ENCODE peak calls at places on chromosome 3, in ten cellular contexts. One of them, this sample, is unnamed.

GRCh38 chr3:31106204-31106603 is 211.7 kb upstream of the GADL1 start:
- DNase-seq in IMR-90: peak; percentile 74
- DNase-seq in GM06990: no peak
- DNase-seq in Panc1: no peak
- DNase-seq in CD4-positive, alpha-beta memory T cell: no peak
- DNase-seq in naive thymus-derived CD4-positive, alpha-beta T cell: no peak
- DNase-seq in heart left ventricle: no peak
- DNase-seq in mesendoderm: no peak
- DNase-seq in esophagus muscularis mucosa: peak; percentile 86
- DNase-seq in tibial nerve: peak; percentile 41
- DNase-seq in this sample: no peak

GRCh38 chr3:30747771-30748281 is 141.4 kb downstream of the TGFBR2 start:
- DNase-seq in IMR-90: peak; percentile 79
- DNase-seq in GM06990: no peak
- DNase-seq in Panc1: no peak
- DNase-seq in CD4-positive, alpha-beta memory T cell: no peak
- DNase-seq in naive thymus-derived CD4-positive, alpha-beta T cell: no peak
- DNase-seq in heart left ventricle: no peak
- DNase-seq in mesendoderm: peak; percentile 61
- DNase-seq in esophagus muscularis mucosa: no peak
- DNase-seq in tibial nerve: peak; percentile 24
- DNase-seq in this sample: no peak

GRCh38 chr3:185460719-185461350 is 38.0 kb downstream of the TMEM41A start:
- DNase-seq in IMR-90: peak; percentile 34
- DNase-seq in GM06990: no peak
- DNase-seq in Panc1: peak; percentile 32
- DNase-seq in CD4-positive, alpha-beta memory T cell: no peak
- DNase-seq in naive thymus-derived CD4-positive, alpha-beta T cell: no peak
- DNase-seq in heart left ventricle: no peak
- DNase-seq in mesendoderm: peak; percentile 28
- DNase-seq in esophagus muscularis mucosa: no peak
- DNase-seq in tibial nerve: no peak
- DNase-seq in this sample: no peak

GRCh38 chr3:55006277-55006676 is 78.4 kb upstream of the LRTM1 start:
- DNase-seq in IMR-90: peak; percentile 23
- DNase-seq in GM06990: no peak
- DNase-seq in Panc1: no peak
- DNase-seq in CD4-positive, alpha-beta memory T cell: no peak
- DNase-seq in naive thymus-derived CD4-positive, alpha-beta T cell: no peak
- DNase-seq in heart left ventricle: no peak
- DNase-seq in mesendoderm: peak; percentile 57
- DNase-seq in esophagus muscularis mucosa: no peak
- DNase-seq in tibial nerve: no peak
- DNase-seq in this sample: no peak

GRCh38 chr3:140529096-140529495 is 148.8 kb upstream of the TRIM42 start:
- DNase-seq in IMR-90: peak; percentile 3
- DNase-seq in GM06990: no peak
- DNase-seq in Panc1: no peak
- DNase-seq in CD4-positive, alpha-beta memory T cell: no peak
- DNase-seq in naive thymus-derived CD4-positive, alpha-beta T cell: no peak
- DNase-seq in heart left ventricle: no peak
- DNase-seq in mesendoderm: peak; percentile 35
- DNase-seq in esophagus muscularis mucosa: peak; percentile 91
- DNase-seq in tibial nerve: no peak
- DNase-seq in this sample: no peak

GRCh38 chr3:13086594-13086993 is 13.4 kb upstream of the IQSEC1 start:
- DNase-seq in IMR-90: no peak
- DNase-seq in GM06990: peak; percentile 38
- DNase-seq in Panc1: no peak
- DNase-seq in CD4-positive, alpha-beta memory T cell: no peak
- DNase-seq in naive thymus-derived CD4-positive, alpha-beta T cell: no peak
- DNase-seq in heart left ventricle: no peak
- DNase-seq in mesendoderm: no peak
- DNase-seq in esophagus muscularis mucosa: no peak
- DNase-seq in tibial nerve: no peak
- DNase-seq in this sample: no peak

GRCh38 chr3:99712291-99712954 is 74.0 kb downstream of the COL8A1 start:
- DNase-seq in IMR-90: no peak
- DNase-seq in GM06990: no peak
- DNase-seq in Panc1: no peak
- DNase-seq in CD4-positive, alpha-beta memory T cell: no peak
- DNase-seq in naive thymus-derived CD4-positive, alpha-beta T cell: no peak
- DNase-seq in heart left ventricle: no peak
- DNase-seq in mesendoderm: no peak
- DNase-seq in esophagus muscularis mucosa: no peak
- DNase-seq in tibial nerve: no peak
- DNase-seq in this sample: no peak

GRCh38 chr3:146142757-146143156 is 18.2 kb downstream of the PLOD2 start:
- DNase-seq in IMR-90: peak; percentile 80
- DNase-seq in GM06990: no peak
- DNase-seq in Panc1: no peak
- DNase-seq in CD4-positive, alpha-beta memory T cell: no peak
- DNase-seq in naive thymus-derived CD4-positive, alpha-beta T cell: no peak
- DNase-seq in heart left ventricle: no peak
- DNase-seq in mesendoderm: peak; percentile 36
- DNase-seq in esophagus muscularis mucosa: no peak
- DNase-seq in tibial nerve: no peak
- DNase-seq in this sample: no peak

GRCh38 chr3:174869448-174869847 is 10.3 kb downstream of the NAALADL2 start:
- DNase-seq in IMR-90: peak; percentile 93
- DNase-seq in GM06990: no peak
- DNase-seq in Panc1: no peak
- DNase-seq in CD4-positive, alpha-beta memory T cell: no peak
- DNase-seq in naive thymus-derived CD4-positive, alpha-beta T cell: no peak
- DNase-seq in heart left ventricle: no peak
- DNase-seq in mesendoderm: no peak
- DNase-seq in esophagus muscularis mucosa: no peak
- DNase-seq in tibial nerve: no peak
- DNase-seq in this sample: no peak

GRCh38 chr3:38606561-38606960 is 42.9 kb downstream of the SCN5A start:
- DNase-seq in IMR-90: no peak
- DNase-seq in GM06990: no peak
- DNase-seq in Panc1: no peak
- DNase-seq in CD4-positive, alpha-beta memory T cell: no peak
- DNase-seq in naive thymus-derived CD4-positive, alpha-beta T cell: no peak
- DNase-seq in heart left ventricle: no peak
- DNase-seq in mesendoderm: no peak
- DNase-seq in esophagus muscularis mucosa: no peak
- DNase-seq in tibial nerve: no peak
- DNase-seq in this sample: peak; percentile 53

GRCh38 chr3:143120716-143121239 is 1.2 kb downstream of the CHST2 start:
- DNase-seq in IMR-90: peak; percentile 26
- DNase-seq in GM06990: peak; percentile 82
- DNase-seq in Panc1: no peak
- DNase-seq in CD4-positive, alpha-beta memory T cell: no peak
- DNase-seq in naive thymus-derived CD4-positive, alpha-beta T cell: peak; percentile 59
- DNase-seq in heart left ventricle: no peak
- DNase-seq in mesendoderm: peak; percentile 52
- DNase-seq in esophagus muscularis mucosa: no peak
- DNase-seq in tibial nerve: no peak
- DNase-seq in this sample: no peak
- H3K27me3 ChIP-seq in IMR-90: peaks cover 7% of the 10 kb centered on the region
- H3K27me3 ChIP-seq in GM06990: no peaks in the 10 kb centered on the region
- H3K27me3 ChIP-seq in Panc1: peaks cover 44% of the 10 kb centered on the region
- H3K27me3 ChIP-seq in CD4-positive, alpha-beta memory T cell: no peaks in the 10 kb centered on the region
- H3K27me3 ChIP-seq in naive thymus-derived CD4-positive, alpha-beta T cell: no peaks in the 10 kb centered on the region
- H3K27me3 ChIP-seq in heart left ventricle: peaks cover 13% of the 10 kb centered on the region
- H3K27me3 ChIP-seq in mesendoderm: no peaks in the 10 kb centered on the region
- H3K27me3 ChIP-seq in esophagus muscularis mucosa: no peaks in the 10 kb centered on the region
- H3K27me3 ChIP-seq in tibial nerve: peaks cover 29% of the 10 kb centered on the region
- H3K27me3 ChIP-seq in this sample: peaks cover 34% of the 10 kb centered on the region

GRCh38 chr3:14306167-14306566 is 96.2 kb upstream of the SLC6A6 start:
- DNase-seq in IMR-90: no peak
- DNase-seq in GM06990: no peak
- DNase-seq in Panc1: no peak
- DNase-seq in CD4-positive, alpha-beta memory T cell: no peak
- DNase-seq in naive thymus-derived CD4-positive, alpha-beta T cell: no peak
- DNase-seq in heart left ventricle: no peak
- DNase-seq in mesendoderm: no peak
- DNase-seq in esophagus muscularis mucosa: no peak
- DNase-seq in tibial nerve: no peak
- DNase-seq in this sample: no peak

GRCh38 chr3:14303336-14304100 is 98.9 kb upstream of the SLC6A6 start:
- DNase-seq in IMR-90: peak; percentile 36
- DNase-seq in GM06990: no peak
- DNase-seq in Panc1: no peak
- DNase-seq in CD4-positive, alpha-beta memory T cell: no peak
- DNase-seq in naive thymus-derived CD4-positive, alpha-beta T cell: no peak
- DNase-seq in heart left ventricle: no peak
- DNase-seq in mesendoderm: no peak
- DNase-seq in esophagus muscularis mucosa: no peak
- DNase-seq in tibial nerve: no peak
- DNase-seq in this sample: no peak

GRCh38 chr3:14301558-14301957 is 100.8 kb upstream of the SLC6A6 start:
- DNase-seq in IMR-90: peak; percentile 18
- DNase-seq in GM06990: no peak
- DNase-seq in Panc1: no peak
- DNase-seq in CD4-positive, alpha-beta memory T cell: no peak
- DNase-seq in naive thymus-derived CD4-positive, alpha-beta T cell: no peak
- DNase-seq in heart left ventricle: no peak
- DNase-seq in mesendoderm: no peak
- DNase-seq in esophagus muscularis mucosa: no peak
- DNase-seq in tibial nerve: no peak
- DNase-seq in this sample: peak; percentile 86

GRCh38 chr3:14305321-14305720 is 97.1 kb upstream of the SLC6A6 start:
- DNase-seq in IMR-90: no peak
- DNase-seq in GM06990: no peak
- DNase-seq in Panc1: no peak
- DNase-seq in CD4-positive, alpha-beta memory T cell: no peak
- DNase-seq in naive thymus-derived CD4-positive, alpha-beta T cell: no peak
- DNase-seq in heart left ventricle: no peak
- DNase-seq in mesendoderm: no peak
- DNase-seq in esophagus muscularis mucosa: no peak
- DNase-seq in tibial nerve: no peak
- DNase-seq in this sample: no peak

DNA sequence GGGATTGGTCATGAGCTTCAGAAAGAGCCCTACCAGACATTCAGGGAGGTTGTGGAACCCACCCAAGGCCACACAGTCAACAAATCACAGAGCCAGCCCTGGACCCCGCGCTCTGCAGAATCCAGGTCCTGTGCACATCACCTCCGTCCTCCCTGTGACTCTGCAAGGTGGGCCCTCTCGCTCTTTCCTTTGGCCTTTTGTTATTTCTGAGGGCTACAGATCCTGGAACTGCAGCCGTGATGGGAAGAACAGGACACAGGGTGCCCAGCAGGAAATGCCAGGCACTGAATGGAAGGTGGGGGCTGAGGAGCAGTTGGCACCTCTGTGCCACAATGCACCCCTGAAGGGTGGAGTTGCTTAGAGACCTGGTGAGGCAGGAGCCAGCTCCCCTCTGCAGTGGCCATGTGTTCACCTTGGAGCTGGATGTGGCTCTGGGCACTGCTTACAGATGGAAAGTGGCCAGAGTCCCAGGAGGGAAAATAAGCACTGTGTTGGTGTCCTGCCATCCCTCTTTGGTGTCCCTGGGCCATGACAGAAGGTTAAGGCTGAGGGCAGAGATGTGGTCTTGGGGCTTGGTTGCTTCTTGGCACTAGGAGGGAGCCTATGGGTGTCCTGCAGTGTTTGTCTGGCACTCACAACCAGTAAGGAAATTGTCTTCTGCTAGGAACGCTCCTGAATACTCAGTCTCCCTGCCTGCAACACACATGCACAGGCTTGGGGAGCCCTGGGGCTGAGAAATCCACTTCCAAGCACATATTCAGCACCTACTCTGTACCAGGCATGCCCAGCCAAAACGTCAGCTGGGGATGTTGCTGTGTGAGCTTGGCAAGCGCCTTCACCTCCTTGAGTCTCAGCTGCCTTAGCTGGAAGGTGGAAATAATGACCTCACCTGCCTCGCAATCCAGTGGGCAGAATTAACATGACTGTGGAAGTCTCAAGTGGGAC is 98.0 kb upstream of the SLC6A6 start:
- DNase-seq in IMR-90: no peak
- DNase-seq in GM06990: no peak
- DNase-seq in Panc1: no peak
- DNase-seq in CD4-positive, alpha-beta memory T cell: no peak
- DNase-seq in naive thymus-derived CD4-positive, alpha-beta T cell: no peak
- DNase-seq in heart left ventricle: peak; percentile 59
- DNase-seq in mesendoderm: no peak
- DNase-seq in esophagus muscularis mucosa: no peak
- DNase-seq in tibial nerve: no peak
- DNase-seq in this sample: no peak
- H3K27me3 ChIP-seq in IMR-90: peaks cover 25% of the 10 kb centered on the region
- H3K27me3 ChIP-seq in GM06990: no peaks in the 10 kb centered on the region
- H3K27me3 ChIP-seq in Panc1: no peaks in the 10 kb centered on the region
- H3K27me3 ChIP-seq in CD4-positive, alpha-beta memory T cell: no peaks in the 10 kb centered on the region
- H3K27me3 ChIP-seq in naive thymus-derived CD4-positive, alpha-beta T cell: no peaks in the 10 kb centered on the region
- H3K27me3 ChIP-seq in heart left ventricle: peaks cover 7% of the 10 kb centered on the region
- H3K27me3 ChIP-seq in mesendoderm: no peaks in the 10 kb centered on the region
- H3K27me3 ChIP-seq in esophagus muscularis mucosa: no peaks in the 10 kb centered on the region
- H3K27me3 ChIP-seq in tibial nerve: no peaks in the 10 kb centered on the region
- H3K27me3 ChIP-seq in this sample: no peaks in the 10 kb centered on the region

DNA sequence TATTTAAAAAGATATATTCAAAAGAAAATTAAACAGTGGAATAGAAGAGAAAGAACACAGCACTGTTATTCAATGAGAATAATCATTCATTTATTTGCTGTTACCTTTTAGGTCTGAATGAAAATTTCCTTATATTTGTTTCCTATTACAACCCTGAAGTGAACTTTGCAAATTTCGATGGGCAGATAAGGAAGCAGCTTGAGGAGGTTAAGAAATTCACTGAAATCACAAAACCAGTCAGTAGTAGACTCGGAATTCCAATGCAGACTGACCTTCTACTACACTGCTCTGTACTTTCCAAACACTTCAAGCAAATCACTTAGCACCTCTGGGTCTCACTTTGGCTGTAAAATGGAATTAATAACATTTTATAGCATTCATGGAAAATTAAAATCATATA is 172.0 kb upstream of the TP63 start:
- DNase-seq in IMR-90: no peak
- DNase-seq in GM06990: no peak
- DNase-seq in Panc1: no peak
- DNase-seq in CD4-positive, alpha-beta memory T cell: no peak
- DNase-seq in naive thymus-derived CD4-positive, alpha-beta T cell: no peak
- DNase-seq in heart left ventricle: no peak
- DNase-seq in mesendoderm: no peak
- DNase-seq in esophagus muscularis mucosa: no peak
- DNase-seq in tibial nerve: no peak
- DNase-seq in this sample: no peak
- H3K27me3 ChIP-seq in IMR-90: no peaks in the 10 kb centered on the region
- H3K27me3 ChIP-seq in GM06990: no peaks in the 10 kb centered on the region
- H3K27me3 ChIP-seq in Panc1: no peaks in the 10 kb centered on the region
- H3K27me3 ChIP-seq in CD4-positive, alpha-beta memory T cell: no peaks in the 10 kb centered on the region
- H3K27me3 ChIP-seq in naive thymus-derived CD4-positive, alpha-beta T cell: no peaks in the 10 kb centered on the region
- H3K27me3 ChIP-seq in heart left ventricle: no peaks in the 10 kb centered on the region
- H3K27me3 ChIP-seq in mesendoderm: no peaks in the 10 kb centered on the region
- H3K27me3 ChIP-seq in esophagus muscularis mucosa: no peaks in the 10 kb centered on the region
- H3K27me3 ChIP-seq in tibial nerve: no peaks in the 10 kb centered on the region
- H3K27me3 ChIP-seq in this sample: no peaks in the 10 kb centered on the region

DNA sequence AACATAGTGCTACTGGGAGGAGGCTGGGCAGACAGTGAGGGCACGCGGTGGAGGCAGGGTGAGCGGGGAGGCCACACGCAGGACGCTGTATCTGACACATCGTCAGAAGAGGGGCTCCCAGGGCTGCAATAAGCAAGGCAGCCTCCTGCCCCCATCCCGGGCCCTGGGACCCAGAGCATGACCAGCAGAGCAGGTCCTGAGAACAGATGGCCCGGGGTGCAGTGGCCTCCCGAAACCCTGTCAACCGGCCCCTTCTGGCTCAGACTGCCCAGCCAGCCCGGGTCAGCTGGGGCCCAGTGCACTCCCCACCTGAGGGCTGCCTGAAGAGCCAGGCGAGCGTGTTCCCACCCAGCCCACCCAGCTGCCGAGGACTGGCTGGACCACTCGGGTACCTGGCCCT is 37.4 kb downstream of the DNAJB8 start:
- DNase-seq in IMR-90: no peak
- DNase-seq in GM06990: no peak
- DNase-seq in Panc1: no peak
- DNase-seq in CD4-positive, alpha-beta memory T cell: no peak
- DNase-seq in naive thymus-derived CD4-positive, alpha-beta T cell: no peak
- DNase-seq in heart left ventricle: no peak
- DNase-seq in mesendoderm: no peak
- DNase-seq in esophagus muscularis mucosa: no peak
- DNase-seq in tibial nerve: no peak
- DNase-seq in this sample: no peak
- H3K27me3 ChIP-seq in IMR-90: peaks cover 49% of the 10 kb centered on the region
- H3K27me3 ChIP-seq in GM06990: peaks cover 2% of the 10 kb centered on the region
- H3K27me3 ChIP-seq in Panc1: no peaks in the 10 kb centered on the region
- H3K27me3 ChIP-seq in CD4-positive, alpha-beta memory T cell: peaks cover 4% of the 10 kb centered on the region
- H3K27me3 ChIP-seq in naive thymus-derived CD4-positive, alpha-beta T cell: peaks cover 3% of the 10 kb centered on the region
- H3K27me3 ChIP-seq in heart left ventricle: peaks cover 39% of the 10 kb centered on the region
- H3K27me3 ChIP-seq in mesendoderm: peaks cover 11% of the 10 kb centered on the region
- H3K27me3 ChIP-seq in esophagus muscularis mucosa: no peaks in the 10 kb centered on the region
- H3K27me3 ChIP-seq in tibial nerve: peaks cover 69% of the 10 kb centered on the region
- H3K27me3 ChIP-seq in this sample: peaks cover 83% of the 10 kb centered on the region